ENCODE peak calls at places on chromosomes 5 and 9, in four cellular contexts. X is EH; R is activated effector memory CD4-positive, alpha-beta T cell treated with anti-CD3 and anti-CD28 coated beads, Interleukin-2, amount 50 U/mL, for 16 hours; A is neural progenitor cell. T is an unnamed sample.
A peak's percentile ranks its signal among the peaks of the same experiment; 100 is the strongest.

GRCh38 chr5:39231705-39232525 is 12.6 kb upstream of the FYB1 start:
- DNase-seq in X (no peak), R (peak; percentile 75), A (no peak), T (no peak)

GRCh38 chr5:90613918-90614504 is 55.4 kb downstream of the ADGRV1 start:
- DNase-seq in X (no peak), R (no peak), A (no peak), T (no peak)

GRCh38 chr5:121497176-121497575 is 354.5 kb upstream of the FTMT start:
- DNase-seq in X (no peak), R (no peak), A (peak; percentile 12), T (no peak)

GRCh38 chr5:179827684-179828083 is 7.0 kb downstream of the SQSTM1 start:
- DNase-seq in X (peak; percentile 78), R (peak; percentile 79), A (no peak), T (no peak)

GRCh38 chr9:4262735-4263141 is 37.1 kb downstream of the GLIS3 start:
- DNase-seq in X (peak; percentile 92), R (no peak), A (no peak), T (no peak)

GRCh38 chr5:154118832-154119442 is 71.6 kb upstream of the GALNT10 start:
- DNase-seq in X (peak; percentile 46), R (no peak), A (no peak), T (no peak)

GRCh38 chr9:4741365-4742031 is 496 bp upstream of the AK3 start:
- DNase-seq in X (no peak), R (no peak), A (no peak), T (no peak)

GRCh38 chr9:101509572-101509971 is 24.1 kb upstream of the RNF20 start:
- DNase-seq in X (peak; percentile 34), R (no peak), A (no peak), T (no peak)

GRCh38 chr5:131505237-131505908 is 129.7 kb downstream of the RAPGEF6 start:
- DNase-seq in X (peak; percentile 64), R (no peak), A (no peak), T (no peak)

GRCh38 chr5:134084570-134084969 is 29.9 kb upstream of the TCF7 start:
- DNase-seq in X (no peak), R (peak; percentile 38), A (no peak), T (no peak)

GRCh38 chr5:149284501-149284900 is 12.8 kb downstream of the AFAP1L1 start:
- DNase-seq in X (no peak), R (no peak), A (no peak), T (no peak)

GRCh38 chr5:112289465-112289864 is 129.6 kb downstream of the EPB41L4A start:
- DNase-seq in X (no peak), R (no peak), A (no peak), T (no peak)

GRCh38 chr9:77910216-77910615 is 121.4 kb downstream of the GNAQ start:
- DNase-seq in X (no peak), R (no peak), A (no peak), T (no peak)

GRCh38 chr5:115842089-115842881 is 550 bp downstream of the AP3S1 start:
- DNase-seq in X (peak; percentile 75), R (no peak), A (peak; percentile 87), T (peak; percentile 89)

GRCh38 chr9:114551750-114552685 is 35.6 kb upstream of the ATP6V1G1 start:
- DNase-seq in X (peak; percentile 99), R (no peak), A (no peak), T (no peak)

GRCh38 chr5:172846677-172847076 is 12.6 kb downstream of the ERGIC1 start:
- DNase-seq in X (no peak), R (no peak), A (no peak), T (no peak)

GRCh38 chr9:110592075-110592830 is 12.7 kb upstream of the SVEP1 start:
- DNase-seq in X (peak; percentile 26), R (no peak), A (no peak), T (no peak)

GRCh38 chr9:83981126-83981871 is 694 bp downstream of the RMI1 start:
- DNase-seq in X (peak; percentile 50), R (no peak), A (peak; percentile 53), T (no peak)

GRCh38 chr9:121498150-121498486 is 1.5 kb downstream of the GGTA1 start:
- DNase-seq in X (peak; percentile 71), R (no peak), A (peak; percentile 88), T (no peak)

GRCh38 chr9:34956648-34957047 is 1.4 kb upstream of the PHF24 start:
- DNase-seq in X (no peak), R (no peak), A (no peak), T (no peak)

GRCh38 chr5:166639151-166639550 is 1652.3 kb upstream of the WWC1 start:
- DNase-seq in X (no peak), R (no peak), A (peak; percentile 50), T (no peak)

GRCh38 chr5:145969714-145970092 is 33.3 kb downstream of the SH3RF2 start:
- DNase-seq in X (no peak), R (no peak), A (no peak), T (no peak)

GRCh38 chr9:38744484-38744883 is 24.6 kb upstream of the FAM240B start:
- DNase-seq in X (no peak), R (no peak), A (no peak), T (no peak)

GRCh38 chr5:172413601-172414000 is 40.7 kb downstream of the SH3PXD2B start:
- DNase-seq in X (peak; percentile 39), R (no peak), A (no peak), T (no peak)

GRCh38 chr9:86201474-86202337 is 57.8 kb downstream of the C9orf153 start:
- DNase-seq in X (peak; percentile 3), R (no peak), A (no peak), T (no peak)

GRCh38 chr5:134515801-134516200 is 9.7 kb upstream of the JADE2 start:
- DNase-seq in X (no peak), R (no peak), A (no peak), T (no peak)

GRCh38 chr5:157994906-157995519 is 136.1 kb upstream of the CLINT1 start:
- DNase-seq in X (peak; percentile 63), R (peak; percentile 78), A (peak; percentile 84), T (no peak)

T was measured in mesenteric fat pad.